ENCODE peak calls at places on chromosomes 5 and 9, in ten cellular contexts. O, N, L, Y, J, U, H, G, V and T are unnamed samples.

GRCh38 chr5:73954381-73954780 is 328.4 kb downstream of the ARHGEF28 start:
- DNase-seq in O (no peak), N (no peak), L (no peak), Y (peak), J (no peak), U (no peak), H (no peak), G (no peak), V (no peak), T (no peak)

GRCh38 chr5:59356813-59357381 is 536.6 kb downstream of the PDE4D start:
- DNase-seq in O (no peak), N (no peak), L (peak), Y (no peak), J (no peak), U (no peak), H (no peak), G (peak), V (no peak), T (no peak)

GRCh38 chr5:169746147-169746694 is 109.1 kb downstream of the DOCK2 start:
- DNase-seq in O (no peak), N (no peak), L (no peak), Y (no peak), J (no peak), U (no peak), H (no peak), G (no peak), V (no peak), T (no peak)

GRCh38 chr5:31413030-31413812 is 118.7 kb downstream of the DROSHA start:
- DNase-seq in O (no peak), N (no peak), L (no peak), Y (peak), J (no peak), U (no peak), H (no peak), G (peak), V (no peak), T (no peak)

GRCh38 chr9:113463418-113464285 is at the start of gene RGS3:
- DNase-seq in O (peak), N (no peak), L (no peak), Y (no peak), J (peak), U (no peak), H (no peak), G (no peak), V (no peak), T (no peak)

GRCh38 chr5:169350759-169351240 is 49.9 kb upstream of the SLIT3 start:
- DNase-seq in O (no peak), N (peak), L (no peak), Y (peak), J (peak), U (peak), H (peak), G (no peak), V (peak), T (peak)

GRCh38 chr5:127705120-127705892 is 2.1 kb downstream of the CCDC192 start:
- DNase-seq in O (no peak), N (no peak), L (no peak), Y (peak), J (peak), U (peak), H (no peak), G (no peak), V (peak), T (peak)

GRCh38 chr5:97544279-97545077 is 361.4 kb upstream of the RIOK2 start:
- DNase-seq in O (no peak), N (no peak), L (no peak), Y (peak), J (peak), U (no peak), H (no peak), G (no peak), V (no peak), T (no peak)

GRCh38 chr9:134642385-134643181 is 980 bp downstream of the COL5A1 start:
- DNase-seq in O (peak), N (no peak), L (no peak), Y (peak), J (peak), U (peak), H (no peak), G (no peak), V (peak), T (peak)

GRCh38 chr5:137201876-137202275 is 297.2 kb downstream of the SPOCK1 start:
- DNase-seq in O (no peak), N (no peak), L (no peak), Y (peak), J (no peak), U (no peak), H (peak), G (no peak), V (no peak), T (peak)

GRCh38 chr9:93355827-93356226 is 95.7 kb upstream of the FAM120A start:
- DNase-seq in O (no peak), N (no peak), L (no peak), Y (no peak), J (no peak), U (no peak), H (no peak), G (no peak), V (no peak), T (no peak)

GRCh38 chr5:43038523-43038989 is 1.6 kb downstream of the ANXA2R start:
- DNase-seq in O (no peak), N (no peak), L (peak), Y (no peak), J (no peak), U (no peak), H (no peak), G (peak), V (no peak), T (no peak)

GRCh38 chr5:95940758-95941682 is 20.6 kb downstream of the ELL2 start:
- DNase-seq in O (no peak), N (no peak), L (no peak), Y (no peak), J (no peak), U (no peak), H (no peak), G (no peak), V (no peak), T (no peak)

GRCh38 chr5:9361835-9362234 is 184.0 kb downstream of the SEMA5A start:
- DNase-seq in O (peak), N (peak), L (no peak), Y (peak), J (peak), U (no peak), H (no peak), G (peak), V (no peak), T (peak)

GRCh38 chr9:37039065-37039464 is 5.0 kb upstream of the PAX5 start:
- DNase-seq in O (no peak), N (no peak), L (no peak), Y (no peak), J (no peak), U (no peak), H (no peak), G (no peak), V (no peak), T (no peak)

GRCh38 chr9:76989501-76989900 is 30.0 kb upstream of the FOXB2 start:
- DNase-seq in O (no peak), N (no peak), L (no peak), Y (no peak), J (no peak), U (no peak), H (no peak), G (no peak), V (no peak), T (no peak)

GRCh38 chr9:30197954-30198353 is 2186.5 kb upstream of the ACO1 start:
- DNase-seq in O (no peak), N (no peak), L (no peak), Y (no peak), J (no peak), U (no peak), H (no peak), G (no peak), V (no peak), T (no peak)

GRCh38 chr9:8694983-8695588 is 895.5 kb upstream of the DMAC1 start:
- DNase-seq in O (no peak), N (no peak), L (no peak), Y (no peak), J (no peak), U (no peak), H (no peak), G (no peak), V (no peak), T (no peak)

GRCh38 chr5:90168399-90168798 is 241.2 kb downstream of the CETN3 start:
- DNase-seq in O (no peak), N (no peak), L (no peak), Y (no peak), J (no peak), U (no peak), H (no peak), G (no peak), V (no peak), T (no peak)

GRCh38 chr5:150918613-150919012 is 13.8 kb upstream of the ZNF300 start:
- DNase-seq in O (no peak), N (no peak), L (no peak), Y (peak), J (peak), U (peak), H (peak), G (no peak), V (no peak), T (no peak)

GRCh38 chr9:130426467-130426773 is 18.3 kb upstream of the ASS1 start:
- DNase-seq in O (no peak), N (no peak), L (no peak), Y (no peak), J (no peak), U (no peak), H (no peak), G (no peak), V (no peak), T (no peak)

GRCh38 chr9:21502586-21502985 is 20.5 kb upstream of the IFNE start:
- DNase-seq in O (no peak), N (no peak), L (no peak), Y (no peak), J (no peak), U (no peak), H (no peak), G (no peak), V (no peak), T (no peak)

DNA sequence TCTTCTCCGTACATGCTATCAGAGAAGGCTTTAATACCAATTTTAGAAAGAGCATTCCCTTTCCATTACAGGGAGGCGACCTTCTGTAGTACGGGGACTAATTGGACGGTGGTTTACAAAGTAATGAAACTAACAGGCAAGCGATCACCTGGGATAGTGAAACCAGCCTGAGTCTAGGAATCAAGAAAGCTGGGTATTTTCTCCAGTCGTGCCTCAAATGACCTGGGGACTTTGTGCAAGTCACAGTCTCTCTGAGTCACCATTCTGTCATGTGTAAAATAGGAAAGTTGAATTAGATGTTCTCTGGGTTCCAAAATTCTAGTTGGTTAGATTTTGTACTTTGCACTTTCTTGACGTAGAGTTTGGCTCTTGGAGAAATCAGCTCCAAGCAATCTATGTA is 22.7 kb upstream of the SSBP2 start:
- DNase-seq in O (no peak), N (no peak), L (no peak), Y (no peak), J (no peak), U (no peak), H (no peak), G (no peak), V (no peak), T (no peak)
- H3K4me3 ChIP-seq in O (no peak), N (no peak), L (no peak), Y (no peak), J (no peak), U (no peak), H (no peak), G (no peak), V (no peak), T (no peak)

DNA sequence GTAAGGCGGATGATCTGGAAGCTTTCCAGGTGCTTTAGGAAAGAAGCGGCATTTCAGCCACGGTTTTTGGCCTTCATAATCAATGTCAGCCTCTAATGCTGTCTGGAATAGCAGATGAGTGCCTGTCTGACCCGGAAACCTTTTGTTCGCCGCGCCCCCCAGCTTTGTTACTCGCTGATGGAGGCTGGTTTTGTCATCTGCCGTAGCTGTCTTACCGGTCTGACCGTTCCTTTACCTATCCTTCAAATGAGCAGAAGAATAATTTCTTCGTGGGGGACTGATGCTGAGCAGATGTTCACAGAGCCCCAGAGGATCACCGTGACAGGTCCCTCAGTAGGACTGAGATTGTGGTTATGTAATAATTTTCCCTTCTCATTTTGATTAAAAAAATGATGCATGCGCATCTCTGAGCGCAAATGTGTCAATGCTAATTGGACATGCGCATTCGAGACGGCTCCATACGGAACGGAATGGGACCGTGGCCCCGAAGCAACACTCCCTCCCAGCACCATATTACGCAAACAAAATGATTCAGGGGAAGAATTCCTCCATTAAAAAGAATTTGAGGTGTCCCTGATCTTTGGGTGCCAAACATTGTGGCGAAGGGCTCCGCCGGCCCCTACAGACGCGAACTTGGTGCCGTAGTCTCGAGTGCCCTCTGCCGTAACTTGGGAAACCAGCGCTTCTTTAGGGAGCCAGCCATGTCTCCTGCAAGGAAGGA is 27.6 kb downstream of the TLX3 start:
- DNase-seq in O (no peak), N (peak), L (peak), Y (peak), J (peak), U (peak), H (peak), G (peak), V (peak), T (peak)
- TF ChIP-seq CTCF in O (no peak), N (peak), L (peak), Y (peak), J (peak), U (peak), H (peak), G (peak), V (peak), T (peak)

DNA sequence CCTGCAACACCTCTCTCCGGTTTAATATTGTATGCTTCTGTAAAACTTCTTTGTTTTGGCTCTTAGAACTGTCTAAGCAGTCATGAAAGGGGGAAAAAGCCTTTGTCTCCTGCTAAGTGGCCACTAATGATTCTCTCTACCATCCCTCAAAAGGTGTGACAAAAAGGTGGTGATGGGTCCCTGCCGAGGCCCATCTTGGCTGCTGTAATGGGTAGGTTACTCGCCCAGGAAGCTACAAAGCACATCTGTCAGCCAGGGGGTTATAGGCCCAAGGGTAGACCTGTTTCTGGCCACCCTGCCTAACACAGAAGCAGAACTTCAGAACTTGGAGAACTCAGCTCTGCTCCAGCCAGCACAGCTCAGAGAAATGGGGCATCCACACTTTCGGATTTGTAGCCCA is 1.6 kb downstream of the FAM219A start:
- DNase-seq in O (no peak), N (no peak), L (no peak), Y (no peak), J (no peak), U (no peak), H (no peak), G (no peak), V (no peak), T (no peak)
- H3K4me3 ChIP-seq in O (peak), N (peak), L (peak), Y (peak), J (peak), U (peak), H (peak), G (no peak), V (peak), T (peak)

GRCh38 chr5:148659641-148660345 is 5.5 kb upstream of the HTR4 start:
- DNase-seq in O (no peak), N (no peak), L (no peak), Y (no peak), J (no peak), U (no peak), H (no peak), G (no peak), V (no peak), T (no peak)

GRCh38 chr5:148651528-148651927 is 2.8 kb downstream of the HTR4 start:
- DNase-seq in O (no peak), N (no peak), L (no peak), Y (no peak), J (no peak), U (no peak), H (no peak), G (no peak), V (no peak), T (no peak)

GRCh38 chr5:148653271-148653839 is 972 bp downstream of the HTR4 start:
- DNase-seq in O (no peak), N (no peak), L (no peak), Y (no peak), J (no peak), U (no peak), H (no peak), G (no peak), V (no peak), T (no peak)

GRCh38 chr5:148653840-148654781 is at the start of gene HTR4:
- DNase-seq in O (no peak), N (no peak), L (no peak), Y (no peak), J (no peak), U (no peak), H (no peak), G (peak), V (no peak), T (no peak)
- TF ChIP-seq CTCF in O (no peak), N (no peak), L (no peak), Y (no peak), J (no peak), U (no peak), H (no peak), G (no peak), V (no peak), T (no peak)

GRCh38 chr5:88684136-88684500 is 198.9 kb downstream of the MEF2C start:
- DNase-seq in O (no peak), N (no peak), L (no peak), Y (no peak), J (no peak), U (no peak), H (no peak), G (no peak), V (no peak), T (no peak)

GRCh38 chr5:88680253-88681132 is 202.5 kb downstream of the MEF2C start:
- DNase-seq in O (peak), N (no peak), L (peak), Y (peak), J (peak), U (no peak), H (no peak), G (peak), V (no peak), T (peak)

GRCh38 chr5:88683506-88684135 is 199.4 kb downstream of the MEF2C start:
- DNase-seq in O (no peak), N (no peak), L (no peak), Y (no peak), J (no peak), U (no peak), H (no peak), G (no peak), V (no peak), T (no peak)

GRCh38 chr5:88681402-88681801 is 201.6 kb downstream of the MEF2C start:
- DNase-seq in O (no peak), N (no peak), L (no peak), Y (no peak), J (no peak), U (no peak), H (no peak), G (no peak), V (no peak), T (no peak)

DNA sequence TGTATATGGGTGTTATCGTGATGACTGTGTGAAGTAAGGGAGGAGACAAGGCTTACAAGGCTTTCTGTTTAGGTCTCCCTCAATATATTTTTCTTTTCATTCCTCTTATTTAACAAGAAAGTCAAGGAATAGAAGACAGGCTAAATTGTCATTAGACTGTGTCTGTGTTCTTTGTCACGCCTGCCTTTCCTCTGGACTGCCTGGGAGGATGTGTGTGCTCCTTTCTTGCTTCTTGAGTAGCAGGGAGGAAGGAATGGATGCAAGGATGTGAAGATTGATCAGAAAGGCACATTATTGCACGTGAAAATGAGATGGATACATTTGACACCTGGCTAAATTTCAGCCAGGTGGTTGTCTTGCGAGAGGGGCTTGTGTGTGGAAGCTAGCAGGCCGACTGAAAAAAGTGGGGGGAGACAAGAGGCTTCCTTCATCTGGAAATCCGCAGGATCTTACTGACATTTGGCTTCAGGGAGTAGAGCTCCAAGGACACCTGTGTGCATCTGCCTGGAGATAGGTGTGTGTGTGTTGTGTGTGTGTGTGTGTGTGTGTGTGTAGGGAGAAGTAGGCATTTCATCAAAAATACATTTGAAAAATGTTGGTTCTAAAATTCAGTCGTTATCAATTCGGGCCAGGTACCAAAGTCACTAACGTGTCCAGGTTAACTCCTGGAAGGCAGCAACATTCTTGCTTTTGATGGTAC is 200.0 kb downstream of the MEF2C start:
- DNase-seq in O (no peak), N (no peak), L (no peak), Y (no peak), J (no peak), U (no peak), H (no peak), G (no peak), V (no peak), T (no peak)
- H3K4me3 ChIP-seq in O (no peak), N (no peak), L (no peak), Y (no peak), J (no peak), U (no peak), H (no peak), G (no peak), V (no peak), T (no peak)

GRCh38 chr9:16918920-16919319 is 48.5 kb upstream of the BNC2 start:
- DNase-seq in O (no peak), N (no peak), L (no peak), Y (no peak), J (peak), U (no peak), H (no peak), G (no peak), V (no peak), T (no peak)
- TF ChIP-seq CTCF in O (no peak), N (no peak), L (no peak), Y (no peak), J (no peak), U (no peak), H (no peak), G (no peak), V (no peak), T (no peak)

GRCh38 chr5:1065143-1065750 is 46.6 kb downstream of the SLC12A7 start:
- DNase-seq in O (no peak), N (no peak), L (no peak), Y (no peak), J (no peak), U (no peak), H (no peak), G (no peak), V (no peak), T (no peak)
- H3K4me3 ChIP-seq in O (no peak), N (no peak), L (no peak), Y (no peak), J (no peak), U (no peak), H (no peak), G (no peak), V (no peak), T (no peak)